ENCODE peak calls at places on chromosomes 6 and 20, in seven cellular contexts. One of them, this sample, is unnamed.

GRCh38 chr20:23436681-23437080 is 2.8 kb upstream of the CSTL1 start:
- DNase-seq in CD4-positive, CD25-positive, alpha-beta regulatory T cell: no peak
- DNase-seq in stimulated activated naive B cell treated with anti-CD40 and anti-IgM and Interleukin-4, amounts not matched to agents 10 μg/mL and 1 μg/mL and 100 μg/mL, for 72 hours: no peak
- DNase-seq in GM13977: no peak
- DNase-seq in GOT3: no peak
- DNase-seq in stimulated activated CD4-positive, alpha-beta T cell treated with anti-CD3 and anti-CD28 coated beads, Interleukin-12 subunit alpha, Interleukin-12 subunit beta, amount 100 ng/mL, for 4 hours: no peak
- DNase-seq in NCI-H1105: no peak
- DNase-seq in this sample: no peak

GRCh38 chr20:21089421-21089820 is 16.7 kb downstream of the LINC00237 start:
- DNase-seq in CD4-positive, CD25-positive, alpha-beta regulatory T cell: no peak
- DNase-seq in stimulated activated naive B cell treated with anti-CD40 and anti-IgM and Interleukin-4, amounts not matched to agents 10 μg/mL and 1 μg/mL and 100 μg/mL, for 72 hours: no peak
- DNase-seq in GM13977: no peak
- DNase-seq in GOT3: no peak
- DNase-seq in stimulated activated CD4-positive, alpha-beta T cell treated with anti-CD3 and anti-CD28 coated beads, Interleukin-12 subunit alpha, Interleukin-12 subunit beta, amount 100 ng/mL, for 4 hours: no peak
- DNase-seq in NCI-H1105: no peak
- DNase-seq in this sample: no peak

GRCh38 chr20:63693975-63694595 is 2.4 kb upstream of the TNFRSF6B start:
- DNase-seq in CD4-positive, CD25-positive, alpha-beta regulatory T cell: no peak
- DNase-seq in stimulated activated naive B cell treated with anti-CD40 and anti-IgM and Interleukin-4, amounts not matched to agents 10 μg/mL and 1 μg/mL and 100 μg/mL, for 72 hours: no peak
- DNase-seq in GM13977: no peak
- DNase-seq in GOT3: no peak
- DNase-seq in stimulated activated CD4-positive, alpha-beta T cell treated with anti-CD3 and anti-CD28 coated beads, Interleukin-12 subunit alpha, Interleukin-12 subunit beta, amount 100 ng/mL, for 4 hours: no peak
- DNase-seq in NCI-H1105: no peak
- DNase-seq in this sample: no peak

GRCh38 chr6:151590742-151591141 is 96.9 kb downstream of the CCDC170 start:
- DNase-seq in CD4-positive, CD25-positive, alpha-beta regulatory T cell: no peak
- DNase-seq in stimulated activated naive B cell treated with anti-CD40 and anti-IgM and Interleukin-4, amounts not matched to agents 10 μg/mL and 1 μg/mL and 100 μg/mL, for 72 hours: no peak
- DNase-seq in GM13977: no peak
- DNase-seq in GOT3: no peak
- DNase-seq in stimulated activated CD4-positive, alpha-beta T cell treated with anti-CD3 and anti-CD28 coated beads, Interleukin-12 subunit alpha, Interleukin-12 subunit beta, amount 100 ng/mL, for 4 hours: no peak
- DNase-seq in NCI-H1105: no peak
- DNase-seq in this sample: no peak

GRCh38 chr6:49522710-49523593 is 23.2 kb downstream of the GLYATL3 start:
- DNase-seq in CD4-positive, CD25-positive, alpha-beta regulatory T cell: no peak
- DNase-seq in stimulated activated naive B cell treated with anti-CD40 and anti-IgM and Interleukin-4, amounts not matched to agents 10 μg/mL and 1 μg/mL and 100 μg/mL, for 72 hours: no peak
- DNase-seq in GM13977: no peak
- DNase-seq in GOT3: no peak
- DNase-seq in stimulated activated CD4-positive, alpha-beta T cell treated with anti-CD3 and anti-CD28 coated beads, Interleukin-12 subunit alpha, Interleukin-12 subunit beta, amount 100 ng/mL, for 4 hours: no peak
- DNase-seq in NCI-H1105: no peak
- DNase-seq in this sample: no peak

GRCh38 chr6:142935553-142936517 is 9.1 kb downstream of the HIVEP2 start:
- DNase-seq in CD4-positive, CD25-positive, alpha-beta regulatory T cell: no peak
- DNase-seq in stimulated activated naive B cell treated with anti-CD40 and anti-IgM and Interleukin-4, amounts not matched to agents 10 μg/mL and 1 μg/mL and 100 μg/mL, for 72 hours: peak; percentile 41
- DNase-seq in GM13977: no peak
- DNase-seq in GOT3: no peak
- DNase-seq in stimulated activated CD4-positive, alpha-beta T cell treated with anti-CD3 and anti-CD28 coated beads, Interleukin-12 subunit alpha, Interleukin-12 subunit beta, amount 100 ng/mL, for 4 hours: no peak
- DNase-seq in NCI-H1105: no peak
- DNase-seq in this sample: peak; percentile 78

GRCh38 chr6:119742188-119742803 is 392.7 kb upstream of the MAN1A1 start:
- DNase-seq in CD4-positive, CD25-positive, alpha-beta regulatory T cell: no peak
- DNase-seq in stimulated activated naive B cell treated with anti-CD40 and anti-IgM and Interleukin-4, amounts not matched to agents 10 μg/mL and 1 μg/mL and 100 μg/mL, for 72 hours: peak; percentile 46
- DNase-seq in GM13977: peak; percentile 21
- DNase-seq in GOT3: peak; percentile 7
- DNase-seq in stimulated activated CD4-positive, alpha-beta T cell treated with anti-CD3 and anti-CD28 coated beads, Interleukin-12 subunit alpha, Interleukin-12 subunit beta, amount 100 ng/mL, for 4 hours: peak; percentile 45
- DNase-seq in NCI-H1105: peak; percentile 34
- DNase-seq in this sample: peak; percentile 18

GRCh38 chr20:41249371-41249770 is 68.2 kb downstream of the ZHX3 start:
- DNase-seq in CD4-positive, CD25-positive, alpha-beta regulatory T cell: no peak
- DNase-seq in stimulated activated naive B cell treated with anti-CD40 and anti-IgM and Interleukin-4, amounts not matched to agents 10 μg/mL and 1 μg/mL and 100 μg/mL, for 72 hours: peak; percentile 74
- DNase-seq in GM13977: peak; percentile 66
- DNase-seq in GOT3: peak; percentile 28
- DNase-seq in stimulated activated CD4-positive, alpha-beta T cell treated with anti-CD3 and anti-CD28 coated beads, Interleukin-12 subunit alpha, Interleukin-12 subunit beta, amount 100 ng/mL, for 4 hours: no peak
- DNase-seq in NCI-H1105: no peak
- DNase-seq in this sample: peak; percentile 22

GRCh38 chr6:124960757-124961467 is 1.3 kb upstream of the RNF217 start:
- DNase-seq in CD4-positive, CD25-positive, alpha-beta regulatory T cell: no peak
- DNase-seq in stimulated activated naive B cell treated with anti-CD40 and anti-IgM and Interleukin-4, amounts not matched to agents 10 μg/mL and 1 μg/mL and 100 μg/mL, for 72 hours: no peak
- DNase-seq in GM13977: no peak
- DNase-seq in GOT3: no peak
- DNase-seq in stimulated activated CD4-positive, alpha-beta T cell treated with anti-CD3 and anti-CD28 coated beads, Interleukin-12 subunit alpha, Interleukin-12 subunit beta, amount 100 ng/mL, for 4 hours: no peak
- DNase-seq in NCI-H1105: no peak
- DNase-seq in this sample: no peak

GRCh38 chr6:53461041-53461656 is 83.8 kb downstream of the GCLC start:
- DNase-seq in CD4-positive, CD25-positive, alpha-beta regulatory T cell: no peak
- DNase-seq in stimulated activated naive B cell treated with anti-CD40 and anti-IgM and Interleukin-4, amounts not matched to agents 10 μg/mL and 1 μg/mL and 100 μg/mL, for 72 hours: no peak
- DNase-seq in GM13977: peak; percentile 34
- DNase-seq in GOT3: no peak
- DNase-seq in stimulated activated CD4-positive, alpha-beta T cell treated with anti-CD3 and anti-CD28 coated beads, Interleukin-12 subunit alpha, Interleukin-12 subunit beta, amount 100 ng/mL, for 4 hours: no peak
- DNase-seq in NCI-H1105: no peak
- DNase-seq in this sample: peak; percentile 73

GRCh38 chr20:11176431-11176830 is 502.6 kb upstream of the JAG1 start:
- DNase-seq in CD4-positive, CD25-positive, alpha-beta regulatory T cell: no peak
- DNase-seq in stimulated activated naive B cell treated with anti-CD40 and anti-IgM and Interleukin-4, amounts not matched to agents 10 μg/mL and 1 μg/mL and 100 μg/mL, for 72 hours: no peak
- DNase-seq in GM13977: no peak
- DNase-seq in GOT3: no peak
- DNase-seq in stimulated activated CD4-positive, alpha-beta T cell treated with anti-CD3 and anti-CD28 coated beads, Interleukin-12 subunit alpha, Interleukin-12 subunit beta, amount 100 ng/mL, for 4 hours: no peak
- DNase-seq in NCI-H1105: no peak
- DNase-seq in this sample: no peak

GRCh38 chr6:137227872-137228302 is 8.7 kb upstream of the IFNGR1 start:
- DNase-seq in CD4-positive, CD25-positive, alpha-beta regulatory T cell: no peak
- DNase-seq in stimulated activated naive B cell treated with anti-CD40 and anti-IgM and Interleukin-4, amounts not matched to agents 10 μg/mL and 1 μg/mL and 100 μg/mL, for 72 hours: no peak
- DNase-seq in GM13977: no peak
- DNase-seq in GOT3: no peak
- DNase-seq in stimulated activated CD4-positive, alpha-beta T cell treated with anti-CD3 and anti-CD28 coated beads, Interleukin-12 subunit alpha, Interleukin-12 subunit beta, amount 100 ng/mL, for 4 hours: no peak
- DNase-seq in NCI-H1105: no peak
- DNase-seq in this sample: no peak

GRCh38 chr6:38077488-38078015 is 258.0 kb downstream of the ZFAND3 start:
- DNase-seq in CD4-positive, CD25-positive, alpha-beta regulatory T cell: no peak
- DNase-seq in stimulated activated naive B cell treated with anti-CD40 and anti-IgM and Interleukin-4, amounts not matched to agents 10 μg/mL and 1 μg/mL and 100 μg/mL, for 72 hours: no peak
- DNase-seq in GM13977: no peak
- DNase-seq in GOT3: no peak
- DNase-seq in stimulated activated CD4-positive, alpha-beta T cell treated with anti-CD3 and anti-CD28 coated beads, Interleukin-12 subunit alpha, Interleukin-12 subunit beta, amount 100 ng/mL, for 4 hours: no peak
- DNase-seq in NCI-H1105: no peak
- DNase-seq in this sample: no peak

GRCh38 chr6:135675862-135676261 is 175.6 kb upstream of the PDE7B start:
- DNase-seq in CD4-positive, CD25-positive, alpha-beta regulatory T cell: peak; percentile 18
- DNase-seq in stimulated activated naive B cell treated with anti-CD40 and anti-IgM and Interleukin-4, amounts not matched to agents 10 μg/mL and 1 μg/mL and 100 μg/mL, for 72 hours: peak; percentile 19
- DNase-seq in GM13977: peak; percentile 35
- DNase-seq in GOT3: no peak
- DNase-seq in stimulated activated CD4-positive, alpha-beta T cell treated with anti-CD3 and anti-CD28 coated beads, Interleukin-12 subunit alpha, Interleukin-12 subunit beta, amount 100 ng/mL, for 4 hours: no peak
- DNase-seq in NCI-H1105: peak; percentile 7
- DNase-seq in this sample: no peak

GRCh38 chr6:111817451-111818146 is 55.7 kb downstream of the FYN start:
- DNase-seq in CD4-positive, CD25-positive, alpha-beta regulatory T cell: no peak
- DNase-seq in stimulated activated naive B cell treated with anti-CD40 and anti-IgM and Interleukin-4, amounts not matched to agents 10 μg/mL and 1 μg/mL and 100 μg/mL, for 72 hours: no peak
- DNase-seq in GM13977: no peak
- DNase-seq in GOT3: no peak
- DNase-seq in stimulated activated CD4-positive, alpha-beta T cell treated with anti-CD3 and anti-CD28 coated beads, Interleukin-12 subunit alpha, Interleukin-12 subunit beta, amount 100 ng/mL, for 4 hours: no peak
- DNase-seq in NCI-H1105: no peak
- DNase-seq in this sample: no peak

GRCh38 chr6:35833534-35833933 is 28.4 kb downstream of the LHFPL5 start:
- DNase-seq in CD4-positive, CD25-positive, alpha-beta regulatory T cell: no peak
- DNase-seq in stimulated activated naive B cell treated with anti-CD40 and anti-IgM and Interleukin-4, amounts not matched to agents 10 μg/mL and 1 μg/mL and 100 μg/mL, for 72 hours: no peak
- DNase-seq in GM13977: no peak
- DNase-seq in GOT3: no peak
- DNase-seq in stimulated activated CD4-positive, alpha-beta T cell treated with anti-CD3 and anti-CD28 coated beads, Interleukin-12 subunit alpha, Interleukin-12 subunit beta, amount 100 ng/mL, for 4 hours: no peak
- DNase-seq in NCI-H1105: no peak
- DNase-seq in this sample: no peak

GRCh38 chr6:90285611-90286381 is 10.8 kb downstream of the BACH2 start:
- DNase-seq in CD4-positive, CD25-positive, alpha-beta regulatory T cell: peak; percentile 33
- DNase-seq in stimulated activated naive B cell treated with anti-CD40 and anti-IgM and Interleukin-4, amounts not matched to agents 10 μg/mL and 1 μg/mL and 100 μg/mL, for 72 hours: peak; percentile 38
- DNase-seq in GM13977: no peak
- DNase-seq in GOT3: peak; percentile 16
- DNase-seq in stimulated activated CD4-positive, alpha-beta T cell treated with anti-CD3 and anti-CD28 coated beads, Interleukin-12 subunit alpha, Interleukin-12 subunit beta, amount 100 ng/mL, for 4 hours: no peak
- DNase-seq in NCI-H1105: no peak
- DNase-seq in this sample: peak; percentile 54

GRCh38 chr6:36727491-36728021 is 29.9 kb downstream of the RAB44 start:
- DNase-seq in CD4-positive, CD25-positive, alpha-beta regulatory T cell: no peak
- DNase-seq in stimulated activated naive B cell treated with anti-CD40 and anti-IgM and Interleukin-4, amounts not matched to agents 10 μg/mL and 1 μg/mL and 100 μg/mL, for 72 hours: no peak
- DNase-seq in GM13977: no peak
- DNase-seq in GOT3: no peak
- DNase-seq in stimulated activated CD4-positive, alpha-beta T cell treated with anti-CD3 and anti-CD28 coated beads, Interleukin-12 subunit alpha, Interleukin-12 subunit beta, amount 100 ng/mL, for 4 hours: no peak
- DNase-seq in NCI-H1105: no peak
- DNase-seq in this sample: no peak

GRCh38 chr6:162379762-162380409 is 347.7 kb downstream of the PRKN start:
- DNase-seq in CD4-positive, CD25-positive, alpha-beta regulatory T cell: no peak
- DNase-seq in stimulated activated naive B cell treated with anti-CD40 and anti-IgM and Interleukin-4, amounts not matched to agents 10 μg/mL and 1 μg/mL and 100 μg/mL, for 72 hours: no peak
- DNase-seq in GM13977: no peak
- DNase-seq in GOT3: no peak
- DNase-seq in stimulated activated CD4-positive, alpha-beta T cell treated with anti-CD3 and anti-CD28 coated beads, Interleukin-12 subunit alpha, Interleukin-12 subunit beta, amount 100 ng/mL, for 4 hours: no peak
- DNase-seq in NCI-H1105: no peak
- DNase-seq in this sample: no peak

GRCh38 chr6:138498575-138499302 is 555 bp downstream of the NHSL1 start:
- DNase-seq in CD4-positive, CD25-positive, alpha-beta regulatory T cell: no peak
- DNase-seq in stimulated activated naive B cell treated with anti-CD40 and anti-IgM and Interleukin-4, amounts not matched to agents 10 μg/mL and 1 μg/mL and 100 μg/mL, for 72 hours: no peak
- DNase-seq in GM13977: no peak
- DNase-seq in GOT3: no peak
- DNase-seq in stimulated activated CD4-positive, alpha-beta T cell treated with anti-CD3 and anti-CD28 coated beads, Interleukin-12 subunit alpha, Interleukin-12 subunit beta, amount 100 ng/mL, for 4 hours: no peak
- DNase-seq in NCI-H1105: no peak
- DNase-seq in this sample: no peak

GRCh38 chr20:62815066-62815991 is 1.5 kb upstream of the COL9A3 start:
- DNase-seq in CD4-positive, CD25-positive, alpha-beta regulatory T cell: no peak
- DNase-seq in stimulated activated naive B cell treated with anti-CD40 and anti-IgM and Interleukin-4, amounts not matched to agents 10 μg/mL and 1 μg/mL and 100 μg/mL, for 72 hours: no peak
- DNase-seq in GM13977: no peak
- DNase-seq in GOT3: no peak
- DNase-seq in stimulated activated CD4-positive, alpha-beta T cell treated with anti-CD3 and anti-CD28 coated beads, Interleukin-12 subunit alpha, Interleukin-12 subunit beta, amount 100 ng/mL, for 4 hours: no peak
- DNase-seq in NCI-H1105: no peak
- DNase-seq in this sample: no peak

GRCh38 chr6:112927641-112928040 is 580.5 kb downstream of the RFPL4B start:
- DNase-seq in CD4-positive, CD25-positive, alpha-beta regulatory T cell: no peak
- DNase-seq in stimulated activated naive B cell treated with anti-CD40 and anti-IgM and Interleukin-4, amounts not matched to agents 10 μg/mL and 1 μg/mL and 100 μg/mL, for 72 hours: no peak
- DNase-seq in GM13977: no peak
- DNase-seq in GOT3: no peak
- DNase-seq in stimulated activated CD4-positive, alpha-beta T cell treated with anti-CD3 and anti-CD28 coated beads, Interleukin-12 subunit alpha, Interleukin-12 subunit beta, amount 100 ng/mL, for 4 hours: no peak
- DNase-seq in NCI-H1105: no peak
- DNase-seq in this sample: no peak